ENCODE peak calls at places on chromosomes 6 and 20, in five cellular contexts. K is CD8-positive, alpha-beta memory T cell; Y is effector memory CD4-positive, alpha-beta T cell; U is left lung; Q is OCI-LY7. L is an unnamed sample.

GRCh38 chr20:42531675-42531985 is 658.1 kb downstream of the PTPRT start:
- DNase-seq in K (no peak), U (no peak), Q (no peak), Y (no peak), L (no peak)

GRCh38 chr6:160951187-160952030 is 40.2 kb upstream of the MAP3K4 start:
- DNase-seq in U (no peak), Q (no peak), Y (no peak), K (no peak), L (no peak)

GRCh38 chr6:52231411-52232127 is 12.7 kb downstream of the IL17F start:
- DNase-seq in U (no peak), Q (no peak), K (peak), Y (no peak), L (no peak)

GRCh38 chr6:169841907-169842606 is 90.6 kb downstream of the ERMARD start:
- DNase-seq in U (no peak), K (no peak), Q (no peak), Y (no peak), L (peak)

GRCh38 chr20:24823989-24824693 is 124.9 kb upstream of the CST7 start:
- DNase-seq in Y (no peak), Q (no peak), K (no peak), U (no peak), L (peak)

GRCh38 chr6:169201985-169202384 is 51.7 kb downstream of the THBS2 start:
- DNase-seq in Q (no peak), K (no peak), Y (no peak), U (no peak), L (peak)

GRCh38 chr20:4898282-4898681 is 103.0 kb downstream of the SLC23A2 start:
- DNase-seq in K (no peak), Q (no peak), U (no peak), Y (no peak), L (peak)

GRCh38 chr6:81797594-81797993 is 45.1 kb upstream of the TENT5A start:
- DNase-seq in Q (no peak), Y (no peak), K (no peak), U (no peak), L (no peak)

GRCh38 chr20:7285918-7286556 is 518.6 kb downstream of the BMP2 start:
- DNase-seq in K (no peak), Q (peak), U (no peak), Y (no peak), L (peak)

GRCh38 chr6:163383912-163384311 is 30.6 kb upstream of the QKI start:
- DNase-seq in U (no peak), Y (no peak), K (no peak), Q (no peak), L (no peak)

GRCh38 chr20:58231678-58232077 is 3.2 kb upstream of the ANKRD60 start:
- DNase-seq in U (no peak), Y (no peak), K (no peak), Q (peak), L (no peak)

GRCh38 chr6:51203504-51203903 is 384.8 kb downstream of the TFAP2B start:
- DNase-seq in U (no peak), K (no peak), Q (no peak), Y (no peak), L (no peak)

GRCh38 chr20:46393967-46394366 is 12.4 kb downstream of the ELMO2 start:
- DNase-seq in K (no peak), Q (no peak), U (no peak), Y (no peak), L (no peak)

GRCh38 chr6:144912474-144912873 is 627.3 kb downstream of the UTRN start:
- DNase-seq in K (no peak), U (no peak), Y (no peak), Q (no peak), L (peak)

GRCh38 chr6:24902782-24903181 is 33.0 kb downstream of the RIPOR2 start:
- DNase-seq in U (no peak), K (no peak), Y (no peak), Q (no peak), L (peak)

GRCh38 chr20:26208296-26209091 is 511.8 kb upstream of the ZNF337 start:
- DNase-seq in Y (no peak), Q (no peak), U (peak), K (peak), L (peak)

GRCh38 chr20:58893355-58894151 is 41.0 kb downstream of the GNAS start:
- DNase-seq in Y (no peak), Q (no peak), U (no peak), K (peak), L (no peak)

GRCh38 chr20:18137412-18138265 is at the start of the genes KAT14 and PET117:
- DNase-seq in U (peak), K (peak), Y (peak), Q (peak), L (peak)

GRCh38 chr6:99119109-99120031 is 171.6 kb upstream of the FBXL4 start:
- DNase-seq in U (no peak), K (no peak), Y (no peak), Q (peak), L (peak)

GRCh38 chr20:19026901-19027644 is 185.4 kb upstream of the SLC24A3 start:
- DNase-seq in Q (no peak), K (no peak), U (no peak), Y (no peak), L (peak)

GRCh38 chr6:37741757-37742400 is 44.2 kb upstream of the MDGA1 start:
- DNase-seq in U (no peak), Y (no peak), Q (no peak), K (no peak), L (no peak)

GRCh38 chr6:33217681-33218080 is 9.4 kb downstream of the RING1 start:
- DNase-seq in U (no peak), K (no peak), Q (no peak), Y (no peak), L (peak)

GRCh38 chr20:46694484-46694883 is 5.2 kb upstream of the TP53RK start:
- DNase-seq in Y (no peak), K (no peak), Q (peak), U (no peak), L (no peak)

GRCh38 chr6:90701146-90701781 is 114.4 kb upstream of the MAP3K7 start:
- DNase-seq in Q (peak), K (no peak), U (no peak), Y (no peak), L (no peak)

GRCh38 chr6:43413002-43413401 is 14.3 kb upstream of the ABCC10 start:
- DNase-seq in U (no peak), Q (no peak), Y (no peak), K (no peak), L (no peak)

GRCh38 chr20:6590891-6591679 is 176.4 kb upstream of the BMP2 start:
- DNase-seq in U (no peak), Y (no peak), K (no peak), Q (no peak), L (no peak)

GRCh38 chr20:15235799-15236198 is 898.4 kb upstream of the FLRT3 start:
- DNase-seq in U (no peak), Q (no peak), K (no peak), Y (no peak), L (no peak)

GRCh38 chr20:43849496-43850197 is 65.0 kb upstream of the TOX2 start:
- DNase-seq in Q (no peak), Y (no peak), K (no peak), U (no peak), L (no peak)

GRCh38 chr20:32036716-32037355 is 15.2 kb upstream of the HCK start:
- DNase-seq in K (no peak), Q (peak), Y (no peak), U (peak), L (peak)

GRCh38 chr20:22315771-22316170 is 268.6 kb downstream of the FOXA2 start:
- DNase-seq in Y (no peak), U (no peak), K (no peak), Q (no peak), L (no peak)

GRCh38 chr6:158027590-158028285 is 46.1 kb downstream of the SYNJ2 start:
- DNase-seq in K (peak), Y (no peak), Q (no peak), U (peak), L (no peak)

GRCh38 chr20:63522981-63523611 is 2.5 kb downstream of the PPDPF start:
- DNase-seq in Y (no peak), Q (no peak), K (peak), U (peak), L (peak)

GRCh38 chr6:113782641-113783040 is 74.5 kb upstream of the MARCKS start:
- DNase-seq in U (no peak), K (no peak), Q (no peak), Y (no peak), L (no peak)

GRCh38 chr20:17500271-17500670 is 30.9 kb downstream of the BFSP1 start:
- DNase-seq in U (no peak), Y (no peak), Q (no peak), K (no peak), L (no peak)

GRCh38 chr20:38032585-38033329 is 499 bp downstream of the TTI1 start:
- DNase-seq in K (no peak), Q (peak), Y (no peak), U (no peak), L (no peak)

GRCh38 chr20:58923117-58923712 is 57.8 kb upstream of the NELFCD start:
- DNase-seq in U (no peak), K (no peak), Y (no peak), Q (no peak), L (no peak)

GRCh38 chr6:18501313-18502013 is 114.3 kb downstream of the RNF144B start:
- DNase-seq in K (no peak), Q (no peak), Y (no peak), U (peak), L (no peak)

GRCh38 chr20:44334306-44334705 is 2.5 kb upstream of the R3HDML start:
- DNase-seq in Y (no peak), U (no peak), Q (no peak), K (no peak), L (no peak)

GRCh38 chr6:52697903-52698302 is 27.0 kb downstream of the TMEM14A start:
- DNase-seq in Y (no peak), Q (no peak), K (no peak), U (no peak), L (no peak)

GRCh38 chr6:138692058-138692977 is 81.3 kb upstream of the CCDC28A start:
- DNase-seq in U (peak), Y (no peak), K (peak), Q (peak), L (peak)

GRCh38 chr6:42318485-42318884 is 100.8 kb upstream of the MRPS10 start:
- DNase-seq in Y (no peak), Q (no peak), K (no peak), U (no peak), L (no peak)

GRCh38 chr6:42320762-42321161 is 103.1 kb upstream of the MRPS10 start:
- DNase-seq in Q (no peak), K (no peak), Y (no peak), U (no peak), L (no peak)

GRCh38 chr6:42321976-42322375 is 104.3 kb upstream of the MRPS10 start:
- DNase-seq in K (no peak), Q (no peak), Y (no peak), U (no peak), L (no peak)

GRCh38 chr6:42326248-42326647 is 108.6 kb upstream of the MRPS10 start:
- DNase-seq in U (no peak), Y (no peak), K (no peak), Q (no peak), L (no peak)

GRCh38 chr6:42322676-42323075 is 105.0 kb upstream of the MRPS10 start:
- DNase-seq in K (no peak), Y (no peak), Q (no peak), U (no peak), L (no peak)
- H3K4me3 ChIP-seq in K (no peak), Y (no peak), Q (no peak), U (no peak), L (no peak)

GRCh38 chr6:39143238-39143930 is 28.4 kb upstream of the SAYSD1 start:
- DNase-seq in K (no peak), U (no peak), Q (no peak), Y (no peak), L (no peak)
- H3K4me3 ChIP-seq in K (no peak), U (no peak), Q (no peak), Y (no peak), L (no peak)

DNA sequence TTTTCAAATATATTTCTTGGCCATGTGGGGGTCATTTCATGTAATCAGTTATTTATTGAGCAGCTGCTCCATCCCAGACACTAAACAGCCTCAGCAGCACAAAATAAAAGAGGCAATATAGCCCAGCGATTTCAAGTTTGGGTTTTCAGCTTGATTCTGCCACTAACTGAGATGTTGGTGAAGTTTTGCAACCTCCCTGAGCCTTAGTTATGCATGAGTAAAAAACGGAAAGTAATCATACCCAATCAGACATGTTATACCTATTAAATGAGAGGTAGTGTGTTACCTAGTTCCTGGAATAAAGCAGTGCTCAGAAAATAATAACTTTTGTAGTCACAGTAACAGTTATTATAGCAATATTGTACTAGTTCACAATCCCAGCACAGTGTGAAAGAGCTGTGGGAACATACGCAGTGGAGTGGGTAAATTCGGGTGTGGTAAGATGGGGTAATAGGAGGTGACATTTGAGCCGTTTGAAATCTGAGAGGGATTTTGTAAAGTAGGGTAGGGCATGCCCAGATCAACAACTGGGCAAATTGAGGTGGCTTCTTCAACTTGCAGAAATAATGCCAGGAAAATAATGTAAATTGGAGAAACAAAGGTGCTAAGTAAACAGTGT is 1.5 kb downstream of the SLC9A8 start:
- DNase-seq in U (no peak), K (no peak), Y (no peak), Q (no peak), L (no peak)
- H3K4me3 ChIP-seq in U (no peak), K (no peak), Y (no peak), Q (peak), L (no peak)

GRCh38 chr6:101231606-101232235 is 161.8 kb upstream of the GRIK2 start:
- DNase-seq in U (no peak), K (no peak), Y (no peak), Q (no peak), L (no peak)

GRCh38 chr6:101224751-101225150 is 168.8 kb upstream of the GRIK2 start:
- DNase-seq in Q (no peak), Y (no peak), U (no peak), K (no peak), L (no peak)

GRCh38 chr6:101230866-101231265 is 162.6 kb upstream of the GRIK2 start:
- DNase-seq in Y (no peak), Q (no peak), U (no peak), K (no peak), L (no peak)

GRCh38 chr6:101226677-101227135 is 166.8 kb upstream of the GRIK2 start:
- DNase-seq in K (no peak), Y (no peak), U (peak), Q (peak), L (peak)
- H3K4me3 ChIP-seq in K (no peak), Y (no peak), U (no peak), Q (no peak), L (no peak)

DNA sequence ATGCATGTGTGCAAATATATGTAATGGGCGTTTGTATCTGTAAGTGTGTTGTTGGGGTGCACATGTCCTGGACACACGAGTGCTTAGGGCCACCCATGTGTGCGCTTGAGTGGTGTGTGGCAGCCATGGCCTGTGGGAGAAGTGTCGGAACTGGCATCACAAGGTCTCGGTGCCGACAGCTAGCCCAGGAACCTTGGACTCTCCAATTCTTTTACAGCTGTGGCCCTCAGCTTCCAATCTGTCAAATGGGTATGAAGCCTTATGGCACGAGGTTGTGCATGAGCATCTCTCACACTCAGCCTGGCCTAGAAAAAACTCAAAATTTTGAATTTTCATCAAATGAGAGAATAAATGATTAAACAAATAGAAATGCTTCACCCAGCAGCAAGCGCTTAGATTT is 42.0 kb downstream of the SPDEF start:
- DNase-seq in Q (no peak), U (no peak), Y (no peak), K (no peak), L (no peak)
- H3K4me3 ChIP-seq in Q (no peak), U (no peak), Y (no peak), K (no peak), L (no peak)

GRCh38 chr6:21850682-21851081 is 257.1 kb downstream of the SOX4 start:
- DNase-seq in U (no peak), K (no peak), Y (no peak), Q (no peak), L (no peak)
- H3K4me3 ChIP-seq in U (no peak), K (no peak), Y (no peak), Q (no peak), L (no peak)

GRCh38 chr6:136059308-136059707 is 190.8 kb downstream of the MTFR2 start:
- DNase-seq in K (no peak), Q (no peak), U (no peak), Y (no peak), L (no peak)
- H3K4me3 ChIP-seq in K (no peak), Q (no peak), U (no peak), Y (no peak), L (no peak)

DNA sequence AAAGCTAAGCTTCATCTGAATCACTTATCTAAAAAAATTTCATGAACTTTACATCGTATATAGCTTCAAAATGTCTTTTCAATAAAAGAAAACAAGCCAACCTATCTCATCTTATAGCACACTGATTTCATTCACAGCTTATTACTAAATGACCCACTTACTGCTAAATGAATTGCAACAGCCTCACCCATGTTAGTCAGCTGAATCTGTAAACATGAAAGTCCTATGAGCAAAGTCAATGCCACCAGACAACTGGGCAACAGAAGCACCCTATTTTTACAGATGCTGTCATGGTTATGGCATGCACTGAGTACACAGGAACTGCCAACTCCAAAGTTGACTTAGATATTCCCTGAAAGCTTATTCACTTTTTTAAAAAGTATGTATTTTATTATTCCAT is 41.2 kb upstream of the DST start:
- DNase-seq in Y (no peak), K (no peak), U (no peak), Q (no peak), L (peak)
- H3K4me3 ChIP-seq in Y (no peak), K (no peak), U (no peak), Q (no peak), L (no peak)